ENCODE peak calls at places on chromosomes 16 and 17, in six cellular contexts. W, U, R, B, S and C are unnamed samples.
A peak's percentile ranks its signal among the peaks of the same experiment; 100 is the strongest.

GRCh38 chr16:59886021-59886420 is 1151.9 kb upstream of the GOT2 start:
- DNase-seq in W (peak; percentile 86), U (no peak), R (no peak), B (no peak), S (peak; percentile 53), C (peak; percentile 69)

GRCh38 chr17:40309938-40310510 is 1.0 kb downstream of the RARA start:
- DNase-seq in W (no peak), U (no peak), R (no peak), B (no peak), S (no peak), C (no peak)

GRCh38 chr17:70207184-70207583 is 37.9 kb downstream of the KCNJ2 start:
- DNase-seq in W (no peak), U (no peak), R (no peak), B (no peak), S (no peak), C (no peak)

GRCh38 chr17:37107406-37108083 is 158.8 kb downstream of the AATF start:
- DNase-seq in W (peak; percentile 47), U (no peak), R (peak; percentile 79), B (peak; percentile 74), S (peak; percentile 43), C (peak; percentile 76)

GRCh38 chr17:40956401-40957254 is 10.1 kb downstream of the KRT39 start:
- DNase-seq in W (peak; percentile 98), U (no peak), R (no peak), B (no peak), S (no peak), C (no peak)

GRCh38 chr16:67277294-67277998 is 1.9 kb upstream of the PLEKHG4 start:
- DNase-seq in W (peak; percentile 99), U (peak; percentile 63), R (no peak), B (no peak), S (no peak), C (no peak)

GRCh38 chr17:59439711-59440110 is 108.3 kb downstream of the YPEL2 start:
- DNase-seq in W (no peak), U (no peak), R (no peak), B (no peak), S (no peak), C (no peak)

GRCh38 chr16:11609474-11610120 is 22.9 kb upstream of the LITAF start:
- DNase-seq in W (no peak), U (no peak), R (no peak), B (no peak), S (no peak), C (no peak)

GRCh38 chr17:61317779-61318178 is 81.9 kb upstream of the TBX2 start:
- DNase-seq in W (no peak), U (no peak), R (no peak), B (no peak), S (no peak), C (no peak)

GRCh38 chr17:41446806-41447205 is 6.0 kb upstream of the KRT38 start:
- DNase-seq in W (peak; percentile 28), U (no peak), R (no peak), B (no peak), S (no peak), C (no peak)

GRCh38 chr17:79294459-79295071 is 219.9 kb downstream of the ENGASE start:
- DNase-seq in W (peak; percentile 44), U (no peak), R (no peak), B (peak; percentile 89), S (peak; percentile 62), C (peak; percentile 46)

GRCh38 chr17:69539274-69539673 is 124.8 kb downstream of the MAP2K6 start:
- DNase-seq in W (no peak), U (no peak), R (no peak), B (no peak), S (no peak), C (no peak)

GRCh38 chr17:81043725-81044427 is 8.9 kb downstream of the BAIAP2 start:
- DNase-seq in W (no peak), U (no peak), R (no peak), B (no peak), S (no peak), C (no peak)

GRCh38 chr16:12672986-12673385 is 130.7 kb downstream of the CPPED1 start:
- DNase-seq in W (no peak), U (no peak), R (no peak), B (no peak), S (no peak), C (no peak)

GRCh38 chr17:17943281-17943984 is 28.8 kb downstream of the TOM1L2 start:
- DNase-seq in W (no peak), U (no peak), R (no peak), B (no peak), S (no peak), C (no peak)

GRCh38 chr16:15672514-15673167 is 22.6 kb downstream of the NDE1 start:
- DNase-seq in W (peak; percentile 99), U (peak; percentile 86), R (peak; percentile 82), B (no peak), S (peak; percentile 91), C (peak; percentile 94)

GRCh38 chr17:50634123-50634914 is at the start of gene ABCC3:
- DNase-seq in W (peak; percentile 54), U (no peak), R (no peak), B (peak; percentile 87), S (no peak), C (no peak)

GRCh38 chr17:46964315-46965265 is 14.5 kb downstream of the RPRML start:
- DNase-seq in W (peak; percentile 28), U (no peak), R (no peak), B (no peak), S (no peak), C (no peak)

GRCh38 chr16:49986351-49987124 is 38.5 kb upstream of the CNEP1R1 start:
- DNase-seq in W (peak; percentile 18), U (no peak), R (no peak), B (no peak), S (peak; percentile 7), C (no peak)

GRCh38 chr16:30183961-30184429 is 593 bp downstream of the CORO1A start:
- DNase-seq in W (no peak), U (no peak), R (no peak), B (peak; percentile 54), S (peak; percentile 25), C (no peak)

GRCh38 chr16:70696952-70697600 is 11.2 kb upstream of the MTSS2 start:
- DNase-seq in W (no peak), U (no peak), R (no peak), B (no peak), S (no peak), C (peak; percentile 63)

DNA sequence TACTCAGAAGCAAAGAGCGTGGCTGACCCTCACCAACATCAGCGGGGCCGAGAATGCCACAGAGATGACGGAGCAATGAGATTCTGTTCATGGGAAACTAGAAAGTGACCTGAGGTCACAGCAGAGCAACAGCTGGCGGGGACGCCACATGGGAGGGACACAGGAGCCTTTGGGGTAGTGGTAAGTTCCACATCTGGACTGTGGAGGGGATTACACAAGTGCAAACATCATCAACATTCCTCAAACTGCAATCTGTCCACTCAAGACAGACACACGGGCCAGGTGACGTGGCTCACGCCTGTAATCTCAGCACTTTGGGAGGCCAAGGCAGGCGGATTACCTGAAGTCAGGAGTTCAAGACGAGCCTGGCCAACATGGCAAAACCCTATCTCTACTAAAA is 11.2 kb downstream of the HAGH start:
- DNase-seq in W (no peak), U (no peak), R (no peak), B (no peak), S (no peak), C (no peak)
- TF ChIP-seq CTCF in W (no peak), U (no peak), R (no peak), B (no peak), S (no peak), C (no peak)

DNA sequence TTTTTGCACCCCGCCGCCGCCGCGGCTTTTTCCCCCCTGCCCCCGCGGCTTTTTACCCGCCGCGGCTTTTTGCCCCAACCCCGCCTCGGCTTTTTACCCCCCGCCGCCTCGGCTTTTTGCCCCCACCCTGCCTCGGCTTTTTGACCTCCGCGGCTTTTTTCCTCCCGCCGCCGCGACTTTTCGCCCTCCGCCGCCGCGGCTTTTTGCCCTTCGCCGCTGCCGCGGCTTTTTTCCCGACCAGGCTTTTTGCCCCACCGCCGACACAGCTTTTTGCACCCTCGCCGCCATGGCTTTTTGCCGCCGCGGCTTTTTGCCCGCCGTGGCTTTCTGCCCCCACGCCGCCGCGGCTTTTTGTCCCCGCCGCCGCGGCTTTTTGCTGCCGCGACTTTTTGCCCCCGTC is 137.0 kb upstream of the TP53TG3D start:
- DNase-seq in W (no peak), U (no peak), R (no peak), B (peak; percentile 60), S (no peak), C (no peak)
- H3K4me3 ChIP-seq in W (peak overlapping the region; percentile 42), U (peak overlapping the region; percentile 67), R (peak overlapping the region; percentile 43), B (peak overlapping the region; percentile 18), S (peak overlapping the region; percentile 46), C (peak overlapping the region; percentile 53)

GRCh38 chr17:76736349-76737081 is 616 bp downstream of the SRSF2 start:
- DNase-seq in W (peak; percentile 50), U (no peak), R (peak; percentile 63), B (peak; percentile 89), S (peak; percentile 81), C (peak; percentile 45)

GRCh38 chr17:76735586-76736348 is 1.4 kb downstream of the SRSF2 start:
- DNase-seq in W (no peak), U (no peak), R (no peak), B (no peak), S (no peak), C (no peak)

GRCh38 chr17:76733618-76733957 is 3.5 kb downstream of the SRSF2 start:
- DNase-seq in W (no peak), U (no peak), R (no peak), B (no peak), S (no peak), C (no peak)

GRCh38 chr17:76734080-76734840 is 2.9 kb downstream of the SRSF2 start:
- DNase-seq in W (peak; percentile 58), U (no peak), R (no peak), B (no peak), S (no peak), C (no peak)

DNA sequence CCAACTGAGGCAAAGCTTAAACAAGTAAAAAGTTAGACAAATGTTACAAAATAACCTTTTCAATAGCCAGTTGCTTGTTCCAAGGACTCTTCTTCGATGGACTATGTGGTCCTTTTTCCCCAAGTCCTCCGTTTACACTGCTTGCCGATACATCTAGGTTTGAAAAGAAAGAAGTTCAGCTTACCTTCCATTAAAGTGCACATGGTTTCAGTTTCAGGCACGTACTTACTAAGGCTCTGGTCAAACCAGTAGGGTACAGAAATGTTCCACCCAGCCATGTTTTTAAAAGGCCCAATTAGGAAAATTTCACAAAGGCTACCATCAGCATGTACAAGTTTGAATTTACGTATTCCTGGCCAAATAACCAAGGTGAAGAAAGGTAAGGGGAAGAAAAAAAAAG is 2.1 kb downstream of the SRSF2 start:
- DNase-seq in W (peak; percentile 45), U (no peak), R (no peak), B (no peak), S (no peak), C (no peak)
- TF ChIP-seq CTCF in W (no peak), U (no peak), R (no peak), B (no peak), S (no peak), C (no peak)

DNA sequence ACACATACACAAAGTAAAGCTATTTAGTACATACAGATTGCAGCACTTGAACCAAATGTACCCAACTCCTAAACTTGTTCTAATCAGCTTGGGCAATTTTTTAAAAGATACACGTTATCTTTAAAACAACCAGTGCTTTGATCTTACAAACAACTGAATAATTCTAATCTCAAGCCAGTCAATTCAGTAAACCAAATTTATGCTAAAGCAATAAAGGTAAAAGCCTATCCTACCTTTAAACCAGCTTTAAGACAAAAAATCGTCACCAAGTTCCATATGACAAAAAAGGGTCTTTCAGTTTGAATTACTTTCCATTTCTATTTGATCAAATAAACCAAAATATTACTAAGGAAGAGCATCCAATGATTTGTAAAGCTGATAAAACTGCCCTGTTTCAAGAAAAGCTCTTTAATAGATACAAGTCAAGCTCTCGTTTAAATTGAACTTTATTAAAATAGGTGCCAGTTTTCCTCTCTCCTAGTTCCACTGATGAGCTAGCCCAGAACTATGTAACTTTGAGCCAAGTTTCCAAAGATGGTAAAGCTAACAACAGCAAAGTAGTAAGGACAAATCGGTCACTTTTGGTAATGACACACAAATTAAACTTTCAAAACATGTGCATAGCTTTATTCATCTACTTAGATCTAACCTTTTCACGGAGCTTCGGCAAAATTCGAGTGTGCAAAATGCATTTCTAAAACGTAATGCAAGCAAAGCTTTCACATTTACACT is 10.2 kb downstream of the CRYBA1 start:
- DNase-seq in W (peak; percentile 54), U (no peak), R (no peak), B (no peak), S (no peak), C (no peak)
- H3K4me3 ChIP-seq in W (no peak overlapping the region), U (peak overlapping the region; percentile 59), R (no peak overlapping the region), B (no peak overlapping the region), S (peak overlapping the region; percentile 9), C (no peak overlapping the region)